ENCODE peak calls at places on chromosomes 3 and 15, in five cellular contexts. A, M, X, F and S are unnamed samples.

GRCh38 chr3:2106438-2106837 is 7.8 kb downstream of the CNTN4 start:
- DNase-seq in A (no peak), M (no peak), X (no peak), F (no peak), S (no peak)

GRCh38 chr3:154228561-154229216 is 95.6 kb downstream of the DHX36 start:
- DNase-seq in A (peak; percentile 51), M (no peak), X (no peak), F (no peak), S (no peak)

GRCh38 chr3:171248426-171249115 is 211.6 kb downstream of the TNIK start:
- DNase-seq in A (no peak), M (no peak), X (no peak), F (no peak), S (no peak)

GRCh38 chr3:41683666-41684350 is 278.1 kb downstream of the ULK4 start:
- DNase-seq in A (peak; percentile 54), M (no peak), X (no peak), F (no peak), S (no peak)

GRCh38 chr3:50714953-50715352 is 40.2 kb downstream of the DOCK3 start:
- DNase-seq in A (no peak), M (no peak), X (no peak), F (no peak), S (no peak)

GRCh38 chr15:90286678-90287077 is 21.2 kb downstream of the NGRN start:
- DNase-seq in A (peak; percentile 25), M (no peak), X (no peak), F (peak; percentile 43), S (no peak)

GRCh38 chr15:62063851-62064635 is 2.7 kb upstream of the C2CD4A start:
- DNase-seq in A (no peak), M (no peak), X (no peak), F (no peak), S (no peak)

GRCh38 chr3:72756900-72757299 is 91.3 kb downstream of the SHQ1 start:
- DNase-seq in A (no peak), M (no peak), X (no peak), F (no peak), S (no peak)

GRCh38 chr15:21262851-21263400 is 177.4 kb downstream of the POTEB3 start:
- DNase-seq in A (no peak), M (no peak), X (no peak), F (no peak), S (no peak)

GRCh38 chr3:43390255-43390588 is 103.9 kb downstream of the SNRK start:
- DNase-seq in A (no peak), M (no peak), X (no peak), F (no peak), S (no peak)

GRCh38 chr3:172065967-172066762 is 26.8 kb downstream of the FNDC3B start:
- DNase-seq in A (peak; percentile 68), M (no peak), X (no peak), F (no peak), S (no peak)

GRCh38 chr3:150681037-150681436 is 22.7 kb downstream of the ERICH6 start:
- DNase-seq in A (no peak), M (no peak), X (no peak), F (no peak), S (no peak)

GRCh38 chr15:81189583-81190283 is 6.9 kb upstream of the IL16 start:
- DNase-seq in A (peak; percentile 99), M (peak; percentile 89), X (peak; percentile 52), F (peak; percentile 51), S (no peak)

GRCh38 chr3:123394391-123395022 is 54.4 kb downstream of the ADCY5 start:
- DNase-seq in A (no peak), M (no peak), X (no peak), F (no peak), S (no peak)

GRCh38 chr3:72004749-72005292 is 219.9 kb upstream of the PROK2 start:
- DNase-seq in A (peak; percentile 51), M (no peak), X (no peak), F (no peak), S (no peak)

GRCh38 chr3:188947983-188948657 is 223.7 kb upstream of the TPRG1 start:
- DNase-seq in A (peak; percentile 85), M (peak; percentile 99), X (peak; percentile 93), F (peak; percentile 99), S (peak; percentile 99)

GRCh38 chr3:66401578-66402382 is 99.0 kb downstream of the LRIG1 start:
- DNase-seq in A (no peak), M (peak; percentile 69), X (no peak), F (no peak), S (no peak)

GRCh38 chr3:20935791-20936190 is 749.8 kb upstream of the SGO1 start:
- DNase-seq in A (no peak), M (no peak), X (no peak), F (no peak), S (no peak)

GRCh38 chr15:59203572-59203971 is 3.1 kb upstream of the LDHAL6B start:
- DNase-seq in A (no peak), M (no peak), X (no peak), F (no peak), S (no peak)

GRCh38 chr15:74130089-74130848 is at the start of gene ISLR2:
- DNase-seq in A (no peak), M (no peak), X (no peak), F (no peak), S (no peak)

GRCh38 chr3:111944377-111944776 is 34.4 kb upstream of the ABHD10 start:
- DNase-seq in A (no peak), M (no peak), X (no peak), F (no peak), S (no peak)

GRCh38 chr3:3178498-3179328 is 778 bp downstream of the CRBN start:
- DNase-seq in A (no peak), M (no peak), X (no peak), F (no peak), S (no peak)

GRCh38 chr15:64854041-64854440 is 12.3 kb downstream of the PLEKHO2 start:
- DNase-seq in A (no peak), M (peak; percentile 65), X (no peak), F (peak; percentile 69), S (no peak)

GRCh38 chr15:88904808-88905327 is 8.3 kb downstream of the MFGE8 start:
- DNase-seq in A (peak; percentile 70), M (peak; percentile 83), X (peak; percentile 81), F (peak; percentile 76), S (peak; percentile 74)

GRCh38 chr3:18357747-18358146 is 67.4 kb downstream of the SATB1 start:
- DNase-seq in A (no peak), M (no peak), X (no peak), F (no peak), S (no peak)

GRCh38 chr3:117454236-117454635 is 744.7 kb downstream of the TUSC7 start:
- DNase-seq in A (no peak), M (no peak), X (no peak), F (no peak), S (no peak)

DNA sequence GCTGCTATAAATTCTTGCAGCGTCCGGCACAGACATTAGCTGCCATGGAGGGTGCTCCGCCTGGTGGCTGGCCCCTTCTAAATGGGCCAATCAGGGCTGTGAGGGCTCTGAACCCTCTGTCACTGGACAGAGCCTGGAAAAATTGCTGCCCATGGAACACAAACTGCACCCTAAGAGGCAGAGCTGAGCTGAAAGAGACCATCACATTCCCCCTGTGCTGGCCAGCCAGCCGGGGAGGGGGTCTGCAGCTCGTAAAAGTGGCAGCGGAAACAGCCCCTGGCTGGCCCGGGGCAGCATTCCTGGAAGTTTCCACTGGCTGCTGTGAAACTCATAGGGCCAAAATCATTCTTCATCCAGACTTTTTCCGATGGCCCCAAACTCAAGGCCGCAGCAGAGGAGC is 21.0 kb upstream of the DUSP7 start:
- DNase-seq in A (no peak), M (no peak), X (no peak), F (peak; percentile 56), S (no peak)
- H3K9me3 ChIP-seq in A (no peaks in the 10 kb centered on the region), M (no peaks in the 10 kb centered on the region), X (no peaks in the 10 kb centered on the region), F (no peaks in the 10 kb centered on the region), S (no peaks in the 10 kb centered on the region)

GRCh38 chr15:66253296-66253642 is 281 bp downstream of the MEGF11 start:
- DNase-seq in A (no peak), M (no peak), X (no peak), F (no peak), S (no peak)
- H3K4me3 ChIP-seq in A (peak overlapping the region; percentile 43), M (peak overlapping the region; percentile 42), X (peak overlapping the region; percentile 48), F (peak overlapping the region; percentile 30), S (peak overlapping the region; percentile 32)

GRCh38 chr3:5480190-5480589 is 292.7 kb downstream of the EDEM1 start:
- DNase-seq in A (no peak), M (no peak), X (no peak), F (no peak), S (no peak)
- TF ChIP-seq POLR2A in A (no peak), M (no peak), X (no peak), F (no peak), S (no peak)

GRCh38 chr15:97520689-97521088 is 439.8 kb upstream of the ARRDC4 start:
- DNase-seq in A (no peak), M (no peak), X (no peak), F (no peak), S (no peak)
- H3K9me3 ChIP-seq in A (peaks cover 20% of the 10 kb centered on the region), M (no peaks in the 10 kb centered on the region), X (no peaks in the 10 kb centered on the region), F (no peaks in the 10 kb centered on the region), S (no peaks in the 10 kb centered on the region)

GRCh38 chr3:62373714-62374333 is 474 bp upstream of the FEZF2 start:
- DNase-seq in A (no peak), M (no peak), X (no peak), F (no peak), S (no peak)
- H3K4me3 ChIP-seq in A (no peak overlapping the region), M (no peak overlapping the region), X (peak overlapping the region; percentile 21), F (no peak overlapping the region), S (no peak overlapping the region)

DNA sequence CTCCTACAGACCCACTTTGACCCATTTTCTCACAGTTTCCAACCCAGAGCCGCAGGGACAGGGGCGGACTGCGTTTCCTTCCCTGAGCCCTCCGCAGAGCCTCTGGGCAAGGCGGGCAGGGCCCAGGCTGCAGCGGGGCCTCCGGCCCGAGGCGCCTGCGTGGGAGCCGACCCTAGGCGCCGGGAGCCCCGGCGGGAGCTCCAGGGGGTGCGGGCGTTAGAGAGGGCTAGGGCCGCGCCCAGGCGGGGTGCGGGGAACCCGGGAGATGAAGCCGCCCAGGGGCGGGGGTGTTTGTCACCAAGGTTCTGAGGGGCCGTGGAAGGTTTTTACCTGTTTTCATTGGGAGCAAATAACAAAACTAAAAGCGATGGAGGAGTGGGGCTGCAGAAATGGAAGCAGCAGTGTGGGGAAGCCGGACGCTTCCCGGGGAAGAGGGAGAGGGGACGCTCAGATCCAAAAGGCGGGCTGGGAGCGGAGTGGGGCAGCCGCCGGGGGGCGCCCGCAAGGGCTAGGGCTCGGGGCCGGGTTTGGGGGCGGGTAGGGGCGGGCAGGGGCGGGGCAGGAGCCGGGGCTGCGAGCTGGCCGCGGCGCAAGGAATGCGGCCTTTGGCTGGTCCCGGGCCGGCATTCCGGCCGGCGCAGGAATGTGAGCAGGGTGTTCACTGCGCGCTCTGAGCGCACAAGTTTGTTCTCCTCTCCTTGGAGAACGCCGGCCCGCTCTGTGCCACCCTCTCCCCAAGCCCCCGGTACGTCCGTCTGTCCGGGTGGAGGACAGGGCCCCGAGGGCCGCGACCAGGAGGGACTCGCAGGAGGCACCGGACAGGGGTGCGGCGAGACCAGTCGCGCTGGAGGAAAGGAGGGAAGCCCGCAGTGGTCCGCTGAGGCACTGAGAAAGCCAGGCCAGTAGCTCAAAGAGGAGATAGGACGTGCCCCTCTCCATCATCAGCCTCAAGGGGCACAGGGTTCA is 61.1 kb downstream of the AMOTL2 start:
- DNase-seq in A (peak; percentile 76), M (peak; percentile 91), X (peak; percentile 82), F (peak; percentile 71), S (peak; percentile 65)
- TF ChIP-seq POLR2A in A (peak; percentile 69), M (peak; percentile 49), X (peak; percentile 69), F (peak; percentile 61), S (peak; percentile 33)

GRCh38 chr3:44682182-44682896 is 30.1 kb upstream of the ZNF502 start:
- DNase-seq in A (peak; percentile 19), M (no peak), X (no peak), F (no peak), S (no peak)
- H3K9me3 ChIP-seq in A (peaks cover 13% of the 10 kb centered on the region), M (no peaks in the 10 kb centered on the region), X (peaks cover 30% of the 10 kb centered on the region), F (no peaks in the 10 kb centered on the region), S (no peaks in the 10 kb centered on the region)

GRCh38 chr15:60373327-60373726 is 24.5 kb downstream of the ANXA2 start:
- DNase-seq in A (no peak), M (no peak), X (no peak), F (no peak), S (no peak)
- H3K4me3 ChIP-seq in A (no peak overlapping the region), M (no peak overlapping the region), X (no peak overlapping the region), F (no peak overlapping the region), S (no peak overlapping the region)